ENCODE peak calls at places on chromosomes 6 and 20, in eight cellular contexts. A is heart left ventricle, S is endodermal cell, C is suprapubic skin, V is IMR-90, T is cardiac muscle cell, F is pancreas, O is psoas muscle. Z is an unnamed sample.
A peak's percentile ranks its signal among the peaks of the same experiment; 100 is the strongest.

GRCh38 chr6:106608080-106608668 is 21.1 kb downstream of the RTN4IP1 start:
- DNase-seq in A (no peak), S (peak; percentile 61), C (no peak), V (peak; percentile 49), T (peak; percentile 65), F (peak; percentile 25), O (no peak), Z (no peak)

GRCh38 chr6:3965071-3965718 is 113.7 kb downstream of the FAM217A start:
- DNase-seq in A (no peak), S (no peak), C (no peak), V (no peak), T (no peak), F (no peak), O (no peak), Z (no peak)

GRCh38 chr20:10856237-10856636 is 182.4 kb upstream of the JAG1 start:
- DNase-seq in A (no peak), S (no peak), C (no peak), V (no peak), T (peak; percentile 27), F (no peak), O (no peak), Z (no peak)

GRCh38 chr6:43976706-43977403 is 150.4 kb downstream of the MRPL14 start:
- DNase-seq in A (no peak), S (no peak), C (peak; percentile 21), V (peak; percentile 18), T (no peak), F (no peak), O (no peak), Z (no peak)

GRCh38 chr6:167937948-167938911 is 59.2 kb upstream of the KIF25 start:
- DNase-seq in A (no peak), S (peak; percentile 65), C (no peak), V (no peak), T (no peak), F (no peak), O (no peak), Z (no peak)

GRCh38 chr20:59933849-59934585 is 580 bp upstream of the SYCP2 start:
- DNase-seq in A (peak; percentile 92), S (peak; percentile 95), C (peak; percentile 89), V (peak; percentile 49), T (peak; percentile 76), F (peak; percentile 76), O (peak; percentile 84), Z (no peak)

GRCh38 chr6:150333592-150333954 is 35.2 kb upstream of the IYD start:
- DNase-seq in A (no peak), S (no peak), C (no peak), V (no peak), T (no peak), F (no peak), O (no peak), Z (no peak)

GRCh38 chr20:10846831-10847230 is 173.0 kb upstream of the JAG1 start:
- DNase-seq in A (no peak), S (no peak), C (no peak), V (no peak), T (no peak), F (no peak), O (no peak), Z (no peak)

GRCh38 chr6:26032387-26033131 is 54.7 kb upstream of the HFE start:
- DNase-seq in A (no peak), S (peak; percentile 78), C (no peak), V (peak; percentile 38), T (peak; percentile 77), F (peak; percentile 47), O (no peak), Z (no peak)

GRCh38 chr6:148559848-148560433 is 186.9 kb upstream of the UST start:
- DNase-seq in A (peak; percentile 89), S (peak; percentile 92), C (peak; percentile 85), V (peak; percentile 67), T (peak; percentile 76), F (peak; percentile 64), O (peak; percentile 76), Z (no peak)

GRCh38 chr20:50278684-50279531 is 88.3 kb downstream of the CEBPB start:
- DNase-seq in A (peak; percentile 88), S (peak; percentile 73), C (peak; percentile 91), V (no peak), T (no peak), F (peak; percentile 76), O (peak; percentile 90), Z (no peak)

GRCh38 chr6:140957334-140957733 is 1175.4 kb upstream of the GJE1 start:
- DNase-seq in A (no peak), S (no peak), C (no peak), V (no peak), T (no peak), F (no peak), O (no peak), Z (no peak)

GRCh38 chr20:36875702-36876472 is at the start of gene TLDC2:
- DNase-seq in A (no peak), S (no peak), C (no peak), V (no peak), T (no peak), F (no peak), O (no peak), Z (no peak)

GRCh38 chr6:41284726-41285125 is 1.8 kb downstream of the TREM1 start:
- DNase-seq in A (no peak), S (no peak), C (no peak), V (peak; percentile 20), T (peak; percentile 93), F (no peak), O (no peak), Z (no peak)
- H3K4me1 ChIP-seq in A (no peaks in the 10 kb centered on the region), S (no peaks in the 10 kb centered on the region), C (no peaks in the 10 kb centered on the region), V (no peaks in the 10 kb centered on the region), T (peaks cover 20% of the 10 kb centered on the region), F (no peaks in the 10 kb centered on the region), O (no peaks in the 10 kb centered on the region), Z (no peaks in the 10 kb centered on the region)

GRCh38 chr20:53942121-53942816 is 128.1 kb downstream of the BCAS1 start:
- DNase-seq in A (no peak), S (peak; percentile 88), C (no peak), V (no peak), T (no peak), F (no peak), O (no peak), Z (no peak)

GRCh38 chr20:53939554-53940355 is 130.6 kb downstream of the BCAS1 start:
- DNase-seq in A (peak; percentile 91), S (peak; percentile 98), C (peak; percentile 96), V (peak; percentile 94), T (peak; percentile 97), F (peak; percentile 87), O (peak; percentile 89), Z (peak; percentile 64)

GRCh38 chr20:53940356-53940694 is 130.1 kb downstream of the BCAS1 start:
- DNase-seq in A (no peak), S (no peak), C (no peak), V (no peak), T (no peak), F (no peak), O (no peak), Z (no peak)

GRCh38 chr20:53941680-53942079 is 128.7 kb downstream of the BCAS1 start:
- DNase-seq in A (no peak), S (no peak), C (no peak), V (no peak), T (no peak), F (no peak), O (no peak), Z (no peak)

DNA sequence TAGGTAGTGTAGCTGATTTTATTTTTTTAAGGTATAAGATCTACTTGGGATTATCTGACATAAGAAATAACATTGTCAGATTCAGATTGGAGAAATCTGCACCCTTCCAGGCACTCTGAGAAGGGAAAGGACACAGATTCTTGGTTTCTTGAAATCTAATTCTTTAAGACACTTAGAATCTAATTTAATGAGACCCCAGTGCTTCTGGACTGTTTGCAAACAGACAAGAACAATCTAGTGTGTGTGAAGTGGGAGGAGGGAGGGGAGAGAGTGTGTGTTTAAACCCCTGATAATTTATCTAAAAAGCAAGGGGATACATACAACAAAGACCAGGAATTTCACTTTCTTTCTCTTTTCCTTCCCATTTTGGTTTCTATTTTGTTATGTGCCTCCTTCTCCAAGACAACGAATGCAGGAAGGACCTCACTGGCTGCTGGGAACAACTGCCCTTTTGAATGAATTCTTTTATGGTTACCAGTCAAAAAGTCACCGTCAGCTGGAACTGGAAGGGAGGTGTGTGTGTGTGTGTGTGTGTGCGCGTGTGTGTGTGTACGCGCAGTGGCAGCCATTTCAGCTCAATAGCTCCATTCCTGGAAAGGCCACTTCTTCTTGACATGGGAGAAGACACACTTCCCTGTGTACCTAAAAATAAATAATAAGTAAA is 129.4 kb downstream of the BCAS1 start:
- DNase-seq in A (no peak), S (no peak), C (no peak), V (peak; percentile 94), T (peak; percentile 86), F (no peak), O (no peak), Z (no peak)
- H3K27ac ChIP-seq in A (peak overlapping the region; percentile 80), S (peak overlapping the region; percentile 60), C (peak overlapping the region; percentile 16), V (peak overlapping the region; percentile 3), T (peak overlapping the region; percentile 87), F (no peak overlapping the region), O (peak overlapping the region; percentile 21), Z (peak overlapping the region; percentile 37)

GRCh38 chr6:136654086-136654485 is 103.9 kb upstream of the MAP7 start:
- DNase-seq in A (no peak), S (no peak), C (no peak), V (no peak), T (no peak), F (no peak), O (no peak), Z (no peak)
- TF ChIP-seq CTCF in A (no peak), S (peak; percentile 66), C (no peak), V (no peak), T (peak; percentile 20), F (no peak), O (no peak), Z (peak; percentile 21)

GRCh38 chr6:45709834-45710233 is 305.8 kb downstream of the CLIC5 start:
- DNase-seq in A (no peak), S (no peak), C (no peak), V (no peak), T (peak; percentile 70), F (no peak), O (no peak), Z (no peak)

GRCh38 chr6:45707188-45707587 is 308.5 kb downstream of the CLIC5 start:
- DNase-seq in A (no peak), S (no peak), C (no peak), V (no peak), T (no peak), F (no peak), O (no peak), Z (no peak)

GRCh38 chr6:45713981-45714685 is 301.5 kb downstream of the CLIC5 start:
- DNase-seq in A (no peak), S (no peak), C (no peak), V (no peak), T (no peak), F (no peak), O (no peak), Z (no peak)

GRCh38 chr6:45706319-45706718 is 309.3 kb downstream of the CLIC5 start:
- DNase-seq in A (no peak), S (no peak), C (no peak), V (no peak), T (no peak), F (no peak), O (no peak), Z (no peak)

DNA sequence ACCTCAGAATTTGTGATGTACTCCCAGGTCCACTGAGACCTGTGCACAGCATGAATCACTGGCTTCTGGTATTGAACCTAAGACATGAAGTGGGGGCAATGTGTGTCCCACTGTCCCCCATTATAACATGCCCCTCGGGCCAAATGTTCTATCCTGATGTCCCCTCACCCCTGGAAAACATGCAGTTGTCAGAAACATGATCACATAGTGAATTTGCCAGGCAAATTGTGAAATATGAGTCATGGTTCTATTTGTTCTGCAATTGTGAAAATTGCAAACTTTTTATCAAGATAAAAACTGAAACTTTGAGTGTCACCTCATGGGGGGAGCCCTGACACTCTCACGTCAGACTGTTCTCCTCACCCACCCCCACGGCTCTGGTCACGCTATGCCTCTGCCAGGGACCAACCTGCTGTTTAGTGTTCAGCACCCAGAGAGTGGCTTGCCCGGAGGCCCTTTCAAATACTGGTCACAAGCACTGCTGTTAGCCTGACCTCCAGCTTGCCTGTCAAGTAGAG is 305.3 kb downstream of the CLIC5 start:
- DNase-seq in A (no peak), S (no peak), C (no peak), V (peak; percentile 23), T (peak; percentile 39), F (no peak), O (no peak), Z (no peak)
- H3K4me1 ChIP-seq in A (no peaks in the 10 kb centered on the region), S (no peaks in the 10 kb centered on the region), C (peaks cover 10% of the 10 kb centered on the region), V (peaks cover 13% of the 10 kb centered on the region), T (no peaks in the 10 kb centered on the region), F (no peaks in the 10 kb centered on the region), O (no peaks in the 10 kb centered on the region), Z (peaks cover 3% of the 10 kb centered on the region)